ENCODE peak calls at places on chromosomes 13 and 19, in nine cellular contexts. W, M, O, Q, L, S, D, Y and H are unnamed samples.

GRCh38 chr19:2126879-2127518 is 24.4 kb downstream of the AP3D1 start:
- DNase-seq in W (no peak), M (no peak), O (no peak), Q (no peak), L (no peak), S (no peak), D (no peak), Y (no peak), H (no peak)

GRCh38 chr13:103812558-103812957 is 746.3 kb upstream of the SLC10A2 start:
- DNase-seq in W (no peak), M (no peak), O (no peak), Q (no peak), L (no peak), S (no peak), D (no peak), Y (no peak), H (no peak)

GRCh38 chr13:97255515-97255999 is 33.4 kb downstream of the MBNL2 start:
- DNase-seq in W (no peak), M (no peak), O (no peak), Q (peak), L (no peak), S (no peak), D (no peak), Y (no peak), H (no peak)

GRCh38 chr19:13172335-13173128 is 22.3 kb downstream of the IER2 start:
- DNase-seq in W (peak), M (peak), O (peak), Q (peak), L (no peak), S (no peak), D (peak), Y (no peak), H (no peak)

GRCh38 chr19:19749332-19750130 is 16.6 kb upstream of the ZNF14 start:
- DNase-seq in W (no peak), M (no peak), O (no peak), Q (no peak), L (no peak), S (no peak), D (no peak), Y (no peak), H (no peak)

GRCh38 chr13:27524981-27525975 is 74.9 kb upstream of the MTIF3 start:
- DNase-seq in W (no peak), M (no peak), O (no peak), Q (no peak), L (no peak), S (peak), D (no peak), Y (no peak), H (no peak)

GRCh38 chr13:87669379-87669978 is 1.7 kb upstream of the SLITRK5 start:
- DNase-seq in W (peak), M (no peak), O (peak), Q (peak), L (no peak), S (peak), D (peak), Y (no peak), H (no peak)

GRCh38 chr19:8702350-8702749 is 3.8 kb upstream of the ACTL9 start:
- DNase-seq in W (no peak), M (no peak), O (no peak), Q (peak), L (no peak), S (no peak), D (no peak), Y (no peak), H (no peak)

GRCh38 chr13:49303533-49304252 is 56.0 kb downstream of the CDADC1 start:
- DNase-seq in W (no peak), M (no peak), O (peak), Q (no peak), L (no peak), S (no peak), D (no peak), Y (no peak), H (no peak)

GRCh38 chr13:92175330-92175729 is 776.9 kb downstream of the GPC5 start:
- DNase-seq in W (peak), M (no peak), O (peak), Q (peak), L (no peak), S (peak), D (peak), Y (peak), H (no peak)

GRCh38 chr13:110629735-110630134 is 14.4 kb downstream of the NAXD start:
- DNase-seq in W (no peak), M (no peak), O (no peak), Q (peak), L (no peak), S (no peak), D (no peak), Y (no peak), H (no peak)

GRCh38 chr13:99063952-99064351 is 86.1 kb upstream of the DOCK9 start:
- DNase-seq in W (no peak), M (no peak), O (peak), Q (no peak), L (no peak), S (no peak), D (no peak), Y (no peak), H (no peak)